ENCODE peak calls at places on chromosome 1, in ten cellular contexts. V is suprapubic skin; G is uterus; F is HFF-Myc; J is natural killer cell; U is fibroblast of lung; A is CD8-positive, alpha-beta T cell; T is GM13977; N is ovary; P is left ventricle myocardium inferior. W is an unnamed sample.

GRCh38 chr1:31755197-31755611 is 8.9 kb downstream of the ADGRB2 start:
- DNase-seq in U (no peak), F (no peak), J (no peak), T (no peak), V (no peak), P (peak), G (no peak), A (no peak), N (no peak), W (peak)

GRCh38 chr1:2257245-2257627 is 29.1 kb downstream of the SKI start:
- DNase-seq in F (no peak), P (peak), U (peak), J (no peak), N (no peak), V (no peak), G (no peak), T (no peak), A (no peak), W (no peak)

GRCh38 chr1:160419838-160420169 is 19.4 kb downstream of the VANGL2 start:
- DNase-seq in A (no peak), J (no peak), F (no peak), P (no peak), G (no peak), U (no peak), T (peak), V (no peak), N (no peak), W (no peak)

GRCh38 chr1:41919764-41920397 is 1.2 kb upstream of the HIVEP3 start:
- DNase-seq in T (peak), N (no peak), J (peak), U (peak), A (peak), V (no peak), G (no peak), F (no peak), P (peak), W (no peak)

GRCh38 chr1:94883688-94884087 is 43.2 kb downstream of the CNN3 start:
- DNase-seq in G (no peak), A (no peak), V (no peak), F (no peak), N (peak), T (peak), P (no peak), U (peak), J (no peak), W (no peak)

GRCh38 chr1:159171254-159171687 is at the start of gene CADM3:
- DNase-seq in J (no peak), V (no peak), U (no peak), G (no peak), F (no peak), N (no peak), A (no peak), P (no peak), T (no peak), W (peak)

GRCh38 chr1:3459940-3460652 is 5.6 kb downstream of the ARHGEF16 start:
- DNase-seq in A (no peak), J (no peak), V (no peak), F (no peak), P (no peak), T (no peak), G (no peak), U (no peak), N (no peak), W (no peak)

GRCh38 chr1:183891158-183891557 is 86.2 kb downstream of the RGL1 start:
- DNase-seq in N (no peak), P (no peak), U (no peak), A (no peak), G (no peak), F (no peak), V (no peak), T (no peak), J (no peak), W (no peak)

GRCh38 chr1:101051688-101052638 is 26.4 kb upstream of the DPH5 start:
- DNase-seq in J (no peak), T (peak), A (no peak), F (no peak), G (no peak), V (no peak), U (no peak), P (no peak), N (no peak), W (no peak)

GRCh38 chr1:59223943-59224639 is 72.8 kb upstream of the FGGY start:
- DNase-seq in V (no peak), T (no peak), N (no peak), G (no peak), A (no peak), U (no peak), P (no peak), F (no peak), J (no peak), W (no peak)

GRCh38 chr1:151401125-151401788 is 1.9 kb downstream of the PSMB4 start:
- DNase-seq in A (no peak), P (no peak), J (no peak), U (peak), G (no peak), V (no peak), N (no peak), T (no peak), F (no peak), W (no peak)

GRCh38 chr1:17075470-17076255 is 21.8 kb upstream of the SDHB start:
- DNase-seq in U (no peak), T (peak), V (no peak), J (no peak), A (no peak), N (no peak), P (no peak), G (no peak), F (no peak), W (no peak)

GRCh38 chr1:222071313-222071886 is 329.5 kb upstream of the DUSP10 start:
- DNase-seq in N (no peak), F (no peak), A (no peak), V (no peak), U (peak), J (no peak), T (no peak), P (no peak), G (no peak), W (peak)

GRCh38 chr1:186762653-186763052 is 66.1 kb upstream of the PLA2G4A start:
- DNase-seq in T (no peak), J (no peak), V (no peak), A (no peak), N (no peak), P (no peak), U (peak), G (no peak), F (no peak), W (no peak)

GRCh38 chr1:21065851-21066250 is 110.8 kb downstream of the EIF4G3 start:
- DNase-seq in J (no peak), N (no peak), V (no peak), G (no peak), P (no peak), A (no peak), U (no peak), F (no peak), T (no peak), W (no peak)

GRCh38 chr1:38006008-38006828 is 904 bp upstream of the FHL3 start:
- DNase-seq in U (no peak), A (no peak), J (peak), T (no peak), P (peak), V (peak), F (no peak), N (no peak), G (peak), W (no peak)

GRCh38 chr1:200178340-200178739 is 150.8 kb downstream of the NR5A2 start:
- DNase-seq in N (no peak), A (no peak), V (no peak), T (no peak), F (no peak), U (no peak), P (no peak), J (no peak), G (no peak), W (no peak)

GRCh38 chr1:202809597-202810159 is 1.1 kb upstream of the PCAT6 start:
- DNase-seq in P (no peak), T (no peak), J (no peak), F (no peak), N (no peak), G (no peak), A (no peak), V (no peak), U (no peak), W (no peak)

GRCh38 chr1:205597691-205598314 is 34.0 kb downstream of the ELK4 start:
- DNase-seq in P (peak), U (peak), J (no peak), V (no peak), N (no peak), F (no peak), T (no peak), A (no peak), G (no peak), W (no peak)

GRCh38 chr1:237901284-237901870 is 10.7 kb upstream of the ZP4 start:
- DNase-seq in A (no peak), T (peak), J (no peak), P (no peak), G (no peak), U (peak), V (no peak), N (no peak), F (no peak), W (peak)

GRCh38 chr1:192476802-192477298 is 98.7 kb upstream of the RGS1 start:
- DNase-seq in J (no peak), A (no peak), P (peak), T (no peak), U (peak), F (no peak), N (no peak), G (no peak), V (no peak), W (peak)

GRCh38 chr1:2480986-2481364 is 4.9 kb downstream of the PLCH2 start:
- DNase-seq in N (no peak), V (no peak), P (no peak), T (no peak), U (no peak), A (no peak), J (no peak), G (no peak), F (no peak), W (no peak)

GRCh38 chr1:67489643-67490042 is 59.4 kb upstream of the SERBP1 start:
- DNase-seq in F (no peak), A (no peak), V (no peak), U (peak), T (peak), J (no peak), N (no peak), G (no peak), P (no peak), W (no peak)

GRCh38 chr1:89762431-89762800 is 58.4 kb upstream of the LRRC8D start:
- DNase-seq in A (no peak), F (no peak), J (no peak), N (no peak), T (no peak), V (no peak), P (no peak), G (no peak), U (peak), W (no peak)

GRCh38 chr1:53543130-53543770 is 84.1 kb downstream of the DMRTB1 start:
- DNase-seq in G (no peak), P (no peak), V (peak), J (no peak), A (no peak), F (no peak), N (no peak), T (no peak), U (no peak), W (no peak)

GRCh38 chr1:53542551-53542950 is 83.4 kb downstream of the DMRTB1 start:
- DNase-seq in P (no peak), U (no peak), F (no peak), T (no peak), G (no peak), J (no peak), A (no peak), N (no peak), V (peak), W (no peak)

GRCh38 chr1:53540604-53541262 is 81.5 kb downstream of the DMRTB1 start:
- DNase-seq in J (no peak), U (no peak), F (no peak), G (no peak), V (no peak), A (no peak), T (no peak), P (no peak), N (no peak), W (no peak)

GRCh38 chr1:53541263-53541625 is 82.0 kb downstream of the DMRTB1 start:
- DNase-seq in A (no peak), G (no peak), P (no peak), N (no peak), U (no peak), F (no peak), T (no peak), J (no peak), V (no peak), W (no peak)

GRCh38 chr1:53541761-53542550 is 82.8 kb downstream of the DMRTB1 start:
- DNase-seq in N (no peak), A (no peak), V (peak), F (peak), J (no peak), U (peak), P (no peak), T (no peak), G (peak), W (no peak)
- TF ChIP-seq CTCF in N (no peak), A (no peak), V (no peak), F (peak), J (no peak), U (peak), P (no peak), T (peak), G (peak), W (no peak)

GRCh38 chr1:119276558-119276957 is 92.0 kb upstream of the HAO2 start:
- DNase-seq in P (no peak), V (no peak), U (no peak), G (no peak), F (no peak), T (no peak), N (no peak), J (no peak), A (no peak), W (no peak)
- TF ChIP-seq CTCF in P (no peak), V (no peak), U (no peak), G (no peak), F (no peak), T (peak), N (no peak), J (no peak), A (no peak), W (no peak)

DNA sequence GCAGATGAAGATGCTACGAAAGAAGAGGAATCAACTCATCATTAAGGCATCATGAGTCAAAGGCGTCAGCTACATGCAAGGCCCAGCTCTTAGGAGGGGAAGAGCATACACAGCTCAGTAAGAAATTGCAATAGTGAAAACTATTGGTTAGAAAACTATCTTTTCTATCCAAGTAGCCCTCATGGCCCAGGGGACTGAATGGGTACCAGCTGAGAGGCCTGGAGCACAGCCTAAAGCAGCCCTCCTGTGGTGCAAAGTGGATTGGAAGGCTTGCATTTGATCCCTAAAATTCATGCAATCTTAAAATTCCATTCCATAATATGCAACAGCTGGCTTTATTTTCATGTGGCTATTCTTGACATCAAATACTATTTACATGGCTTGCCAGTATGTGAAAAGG is 251.8 kb upstream of the USP24 start:
- DNase-seq in F (no peak), T (no peak), N (no peak), G (no peak), U (no peak), A (no peak), J (no peak), V (no peak), P (no peak), W (no peak)
- TF ChIP-seq CTCF in F (peak), T (no peak), N (no peak), G (no peak), U (no peak), A (no peak), J (no peak), V (no peak), P (no peak), W (no peak)

DNA sequence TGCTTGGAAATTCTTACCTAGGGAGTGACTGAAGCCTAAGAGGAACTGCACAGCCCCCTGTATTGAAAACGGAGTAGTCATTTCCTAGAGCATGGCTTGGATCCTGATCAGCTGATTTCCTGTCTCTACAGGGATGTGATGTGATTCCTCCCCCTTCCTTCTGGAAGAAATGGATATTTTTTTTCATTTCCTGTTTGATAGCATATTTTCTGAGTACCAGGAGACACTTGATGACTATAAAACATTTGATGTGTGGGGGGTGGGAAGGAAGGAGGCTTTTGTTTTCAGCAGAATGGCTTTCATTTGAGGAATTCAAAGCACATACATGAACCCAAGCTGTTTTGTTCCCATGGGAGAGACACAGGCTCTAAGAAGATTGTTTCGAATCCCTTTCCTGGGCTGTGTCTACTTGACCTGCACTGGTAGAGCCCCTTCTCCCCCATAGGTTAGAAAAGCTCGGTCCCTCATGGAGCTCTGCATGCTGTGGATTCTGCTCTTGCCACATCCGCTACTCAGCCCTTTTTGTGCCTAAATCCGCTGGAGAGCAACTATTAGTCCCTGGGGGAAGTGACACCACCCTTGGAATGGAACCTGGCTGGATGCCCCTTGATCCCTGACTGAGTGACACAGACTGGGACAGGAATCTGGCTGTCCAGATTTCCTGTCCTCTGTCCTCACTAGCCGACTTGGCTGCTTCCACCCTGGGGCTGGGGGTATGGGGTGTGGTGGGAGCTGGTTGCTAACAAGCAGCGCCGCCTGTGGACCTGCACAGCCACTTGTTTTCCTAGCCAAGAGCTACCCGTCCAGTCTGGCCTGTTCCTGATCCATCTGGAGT is 71.8 kb upstream of the MACF1 start:
- DNase-seq in P (peak), J (no peak), G (peak), U (peak), F (no peak), V (peak), A (no peak), N (peak), T (no peak), W (no peak)
- TF ChIP-seq CTCF in P (peak), J (no peak), G (no peak), U (no peak), F (no peak), V (peak), A (no peak), N (no peak), T (no peak), W (no peak)

DNA sequence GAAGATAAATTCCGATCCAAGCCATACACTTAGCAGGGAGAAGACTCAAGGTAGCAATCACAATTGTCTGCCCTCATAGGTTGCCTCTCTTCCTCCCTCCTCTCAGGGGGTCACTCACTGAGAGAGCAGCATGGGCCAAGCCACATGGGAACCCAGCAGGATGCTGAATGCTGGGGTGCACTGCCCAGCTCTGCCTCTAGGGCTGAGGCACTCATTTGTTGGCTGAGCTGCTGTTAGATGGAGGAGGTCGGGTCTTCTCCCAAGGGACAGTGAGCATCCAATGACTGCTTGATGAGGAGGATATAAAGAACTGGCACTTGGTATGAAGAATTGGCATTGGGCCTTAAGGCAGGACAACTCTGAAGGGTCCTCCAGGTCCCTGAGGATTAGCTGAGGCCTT is 418.8 kb downstream of the SIPA1L2 start:
- DNase-seq in P (no peak), U (no peak), G (no peak), T (no peak), V (no peak), N (no peak), J (no peak), A (no peak), F (no peak), W (no peak)
- TF ChIP-seq CTCF in P (peak), U (peak), G (no peak), T (peak), V (no peak), N (no peak), J (no peak), A (no peak), F (peak), W (peak)

GRCh38 chr1:147670319-147671003 is at the start of gene ACP6:
- DNase-seq in T (peak), N (peak), V (peak), P (peak), J (peak), U (peak), G (peak), A (peak), F (peak), W (peak)
- TF ChIP-seq CTCF in T (no peak), N (no peak), V (no peak), P (no peak), J (no peak), U (no peak), G (no peak), A (no peak), F (no peak), W (no peak)

W was measured in testis.